ENCODE peak calls at places on chromosomes 13 and 19, in five cellular contexts. T, Z, R, X and H are unnamed samples.
A peak's percentile ranks its signal among the peaks of the same experiment; 100 is the strongest.

GRCh38 chr13:106151056-106151699 is 384.3 kb downstream of the EFNB2 start:
- DNase-seq in Z (no peak), R (peak; percentile 39), T (peak; percentile 92), X (peak; percentile 61), H (no peak)

GRCh38 chr13:107301724-107302374 is 733.9 kb upstream of the ARGLU1 start:
- DNase-seq in X (no peak), T (peak; percentile 44), R (peak; percentile 5), Z (no peak), H (no peak)

GRCh38 chr19:17048885-17049453 is 22.4 kb upstream of the CPAMD8 start:
- DNase-seq in R (no peak), Z (no peak), X (no peak), T (no peak), H (no peak)

GRCh38 chr19:1653300-1653628 is 849 bp upstream of the TCF3 start:
- DNase-seq in Z (peak; percentile 38), T (no peak), X (no peak), R (no peak), H (no peak)

GRCh38 chr19:58042709-58043340 is 9.0 kb downstream of the ZSCAN1 start:
- DNase-seq in X (no peak), Z (no peak), R (no peak), T (no peak), H (no peak)

GRCh38 chr19:10505583-10506229 is 2.5 kb upstream of the KEAP1 start:
- DNase-seq in T (peak; percentile 75), X (peak; percentile 91), R (peak; percentile 78), Z (peak; percentile 64), H (peak; percentile 77)

GRCh38 chr13:52599037-52599852 is 43.0 kb upstream of the HNRNPA1L2 start:
- DNase-seq in T (peak; percentile 70), R (no peak), X (no peak), Z (no peak), H (peak; percentile 7)

GRCh38 chr13:79389031-79389430 is 17.0 kb downstream of the RBM26 start:
- DNase-seq in R (no peak), Z (no peak), X (no peak), T (no peak), H (no peak)

GRCh38 chr13:71852082-71852481 is 14.9 kb downstream of the DACH1 start:
- DNase-seq in Z (no peak), R (no peak), X (no peak), T (no peak), H (no peak)

GRCh38 chr13:37534181-37534580 is 64.4 kb downstream of the POSTN start:
- DNase-seq in R (no peak), Z (no peak), X (no peak), T (peak; percentile 7), H (no peak)

GRCh38 chr19:50328257-50329145 is 676 bp downstream of the KCNC3 start:
- DNase-seq in T (no peak), R (no peak), X (no peak), Z (no peak), H (no peak)

GRCh38 chr13:54449922-54450321 is 1421.3 kb downstream of the OLFM4 start:
- DNase-seq in Z (no peak), T (no peak), R (no peak), X (no peak), H (no peak)

GRCh38 chr19:46428278-46429141 is at the start of gene PNMA8C:
- DNase-seq in Z (no peak), T (peak; percentile 67), X (peak; percentile 74), R (no peak), H (no peak)

GRCh38 chr13:110275931-110276552 is 30.9 kb downstream of the COL4A1 start:
- DNase-seq in Z (peak; percentile 68), X (peak; percentile 38), R (no peak), T (no peak), H (no peak)

GRCh38 chr13:46134961-46135522 is 30.2 kb upstream of the CPB2 start:
- DNase-seq in R (no peak), X (no peak), Z (no peak), T (no peak), H (no peak)

GRCh38 chr13:112522578-112522977 is 65.4 kb downstream of the TUBGCP3 start:
- DNase-seq in Z (no peak), X (no peak), T (no peak), R (no peak), H (no peak)

GRCh38 chr19:29671393-29672076 is 6.3 kb downstream of the PLEKHF1 start:
- DNase-seq in R (no peak), X (peak; percentile 94), T (peak; percentile 60), Z (no peak), H (peak; percentile 97)

GRCh38 chr13:51270606-51271005 is 48.4 kb downstream of the FAM124A start:
- DNase-seq in R (no peak), X (no peak), Z (no peak), T (no peak), H (no peak)

GRCh38 chr19:53037101-53038097 is 7.1 kb upstream of the ERVV-2 start:
- DNase-seq in R (peak; percentile 40), X (no peak), Z (no peak), T (peak; percentile 67), H (no peak)

GRCh38 chr13:27349458-27349857 is 75.0 kb upstream of the GTF3A start:
- DNase-seq in R (no peak), X (no peak), Z (no peak), T (peak; percentile 68), H (no peak)

GRCh38 chr13:76711515-76712182 is 174.6 kb downstream of the KCTD12 start:
- DNase-seq in R (no peak), T (peak; percentile 98), X (no peak), Z (no peak), H (no peak)

GRCh38 chr19:5130371-5131030 is 161.6 kb downstream of the KDM4B start:
- DNase-seq in R (no peak), Z (no peak), X (peak; percentile 85), T (no peak), H (peak; percentile 86)

GRCh38 chr13:64052526-64052925 is 2636.9 kb upstream of the PCDH20 start:
- DNase-seq in X (no peak), R (no peak), Z (no peak), T (no peak), H (no peak)

GRCh38 chr13:27659466-27659865 is 37.8 kb downstream of the POLR1D start:
- DNase-seq in T (peak; percentile 59), Z (no peak), X (no peak), R (no peak), H (no peak)

GRCh38 chr19:11377237-11377636 is 2.8 kb downstream of the SWSAP1 start:
- DNase-seq in X (no peak), R (no peak), T (peak; percentile 85), Z (no peak), H (no peak)

GRCh38 chr19:56266060-56266459 is 6.5 kb upstream of the EDDM13 start:
- DNase-seq in T (no peak), Z (no peak), R (no peak), X (no peak), H (no peak)

GRCh38 chr19:17035842-17036424 is 9.3 kb upstream of the CPAMD8 start:
- DNase-seq in R (no peak), T (no peak), X (peak; percentile 52), Z (no peak), H (no peak)

GRCh38 chr13:49597043-49597669 is 11.8 kb upstream of the RCBTB1 start:
- DNase-seq in R (no peak), X (no peak), Z (no peak), T (no peak), H (no peak)

GRCh38 chr13:108957369-108958012 is 328.1 kb downstream of the MYO16 start:
- DNase-seq in X (no peak), Z (no peak), T (peak; percentile 70), R (no peak), H (no peak)

GRCh38 chr13:114113961-114114360 is 18.5 kb downstream of the RASA3 start:
- DNase-seq in T (no peak), X (peak; percentile 38), Z (peak; percentile 5), R (no peak), H (no peak)

GRCh38 chr13:94308808-94309207 is 170.7 kb downstream of the DCT start:
- DNase-seq in R (no peak), X (no peak), T (no peak), Z (no peak), H (no peak)

GRCh38 chr13:85277753-85278152 is 521.5 kb downstream of the SLITRK6 start:
- DNase-seq in Z (no peak), T (peak; percentile 30), X (no peak), R (no peak), H (no peak)

GRCh38 chr13:74920945-74921725 is 560.8 kb downstream of the TBC1D4 start:
- DNase-seq in R (no peak), X (no peak), T (no peak), Z (no peak), H (no peak)

GRCh38 chr13:40517486-40518311 is 148.7 kb downstream of the FOXO1 start:
- DNase-seq in R (no peak), T (no peak), Z (no peak), X (no peak), H (peak; percentile 21)
- H3K4me3 ChIP-seq in R (no peak overlapping the region), T (no peak overlapping the region), Z (no peak overlapping the region), X (no peak overlapping the region), H (no peak overlapping the region)

GRCh38 chr19:7863157-7863970 is 10.8 kb downstream of the PRR36 start:
- DNase-seq in R (no peak), T (no peak), Z (no peak), X (no peak), H (no peak)

GRCh38 chr19:7860902-7861618 is 13.1 kb downstream of the PRR36 start:
- DNase-seq in T (no peak), R (no peak), Z (no peak), X (no peak), H (no peak)

GRCh38 chr19:7860166-7860901 is 13.9 kb downstream of the PRR36 start:
- DNase-seq in R (no peak), T (no peak), X (no peak), Z (no peak), H (no peak)

GRCh38 chr19:7862413-7862951 is 11.7 kb downstream of the PRR36 start:
- DNase-seq in X (peak; percentile 84), Z (no peak), T (peak; percentile 70), R (peak; percentile 84), H (peak; percentile 62)

GRCh38 chr19:7861619-7862412 is 12.4 kb downstream of the PRR36 start:
- DNase-seq in Z (no peak), T (no peak), R (no peak), X (no peak), H (no peak)
- H3K4me3 ChIP-seq in Z (peak overlapping the region; percentile 24), T (peak overlapping the region; percentile 15), R (peak overlapping the region; percentile 57), X (peak overlapping the region; percentile 46), H (no peak overlapping the region)

GRCh38 chr19:49057636-49058234 is at the start of gene CGB7:
- DNase-seq in Z (peak; percentile 29), R (no peak), T (peak; percentile 59), X (peak; percentile 82), H (peak; percentile 19)
- H3K4me3 ChIP-seq in Z (peak within 1 kb of the TSS; percentile 58), R (peak within 1 kb of the TSS; percentile 36), T (peak within 1 kb of the TSS; percentile 49), X (peak within 1 kb of the TSS; percentile 62), H (peak within 1 kb of the TSS; percentile 32)

GRCh38 chr19:19261350-19262189 is 11.5 kb downstream of the TM6SF2 start:
- DNase-seq in T (no peak), Z (no peak), R (peak; percentile 33), X (no peak), H (no peak)

GRCh38 chr19:19262190-19263057 is 10.7 kb downstream of the TM6SF2 start:
- DNase-seq in X (no peak), R (no peak), Z (no peak), T (no peak), H (no peak)

GRCh38 chr19:19260417-19260816 is 12.7 kb downstream of the TM6SF2 start:
- DNase-seq in X (no peak), T (no peak), Z (no peak), R (no peak), H (no peak)

GRCh38 chr19:19259741-19260140 is 13.4 kb downstream of the TM6SF2 start:
- DNase-seq in R (peak; percentile 52), X (no peak), Z (no peak), T (peak; percentile 12), H (no peak)

GRCh38 chr19:19260842-19261241 is 12.3 kb downstream of the TM6SF2 start:
- DNase-seq in R (no peak), T (no peak), Z (no peak), X (no peak), H (no peak)
- H3K4me3 ChIP-seq in R (peak overlapping the region; percentile 62), T (peak overlapping the region; percentile 20), Z (no peak overlapping the region), X (no peak overlapping the region), H (no peak overlapping the region)